ENCODE peak calls at places on chromosomes 12 and 14, in six cellular contexts. One of them, this sample, is unnamed.

GRCh38 chr12:27462851-27463250 is 16.3 kb downstream of the SMCO2 start:
- DNase-seq in stimulated activated CD8-positive, alpha-beta memory T cell treated with anti-CD3 and anti-CD28 coated beads, Interleukin-15, amount 100 ng/mL, for 24 hours: no peak
- DNase-seq in A172: peak; percentile 6
- DNase-seq in effector CD8-positive, alpha-beta T cell: no peak
- DNase-seq in brain microvascular endothelial cell: no peak
- DNase-seq in substantia nigra: no peak
- DNase-seq in this sample: no peak

GRCh38 chr12:111964935-111965334 is 48.0 kb downstream of the TMEM116 start:
- DNase-seq in A172: no peak
- DNase-seq in substantia nigra: no peak
- DNase-seq in stimulated activated CD8-positive, alpha-beta memory T cell treated with anti-CD3 and anti-CD28 coated beads, Interleukin-15, amount 100 ng/mL, for 24 hours: no peak
- DNase-seq in effector CD8-positive, alpha-beta T cell: no peak
- DNase-seq in brain microvascular endothelial cell: no peak
- DNase-seq in this sample: no peak

GRCh38 chr12:89098390-89099102 is 253.8 kb downstream of the DUSP6 start:
- DNase-seq in stimulated activated CD8-positive, alpha-beta memory T cell treated with anti-CD3 and anti-CD28 coated beads, Interleukin-15, amount 100 ng/mL, for 24 hours: no peak
- DNase-seq in brain microvascular endothelial cell: peak; percentile 21
- DNase-seq in effector CD8-positive, alpha-beta T cell: no peak
- DNase-seq in substantia nigra: no peak
- DNase-seq in A172: no peak
- DNase-seq in this sample: peak; percentile 20

GRCh38 chr14:25049127-25049558 is 804 bp downstream of the STXBP6 start:
- DNase-seq in substantia nigra: no peak
- DNase-seq in stimulated activated CD8-positive, alpha-beta memory T cell treated with anti-CD3 and anti-CD28 coated beads, Interleukin-15, amount 100 ng/mL, for 24 hours: no peak
- DNase-seq in brain microvascular endothelial cell: no peak
- DNase-seq in effector CD8-positive, alpha-beta T cell: no peak
- DNase-seq in A172: no peak
- DNase-seq in this sample: no peak

GRCh38 chr14:52400846-52401245 is 86.7 kb downstream of the PTGER2 start:
- DNase-seq in stimulated activated CD8-positive, alpha-beta memory T cell treated with anti-CD3 and anti-CD28 coated beads, Interleukin-15, amount 100 ng/mL, for 24 hours: no peak
- DNase-seq in brain microvascular endothelial cell: no peak
- DNase-seq in effector CD8-positive, alpha-beta T cell: no peak
- DNase-seq in A172: no peak
- DNase-seq in substantia nigra: no peak
- DNase-seq in this sample: peak; percentile 27

GRCh38 chr12:50271724-50272247 is 11.5 kb downstream of the LIMA1 start:
- DNase-seq in A172: no peak
- DNase-seq in brain microvascular endothelial cell: no peak
- DNase-seq in stimulated activated CD8-positive, alpha-beta memory T cell treated with anti-CD3 and anti-CD28 coated beads, Interleukin-15, amount 100 ng/mL, for 24 hours: no peak
- DNase-seq in effector CD8-positive, alpha-beta T cell: no peak
- DNase-seq in substantia nigra: no peak
- DNase-seq in this sample: no peak

GRCh38 chr12:4141344-4142270 is 132.0 kb upstream of the CCND2 start:
- DNase-seq in stimulated activated CD8-positive, alpha-beta memory T cell treated with anti-CD3 and anti-CD28 coated beads, Interleukin-15, amount 100 ng/mL, for 24 hours: no peak
- DNase-seq in A172: no peak
- DNase-seq in substantia nigra: no peak
- DNase-seq in brain microvascular endothelial cell: no peak
- DNase-seq in effector CD8-positive, alpha-beta T cell: no peak
- DNase-seq in this sample: no peak

GRCh38 chr14:50476134-50476533 is 56.2 kb downstream of the MAP4K5 start:
- DNase-seq in substantia nigra: no peak
- DNase-seq in A172: no peak
- DNase-seq in stimulated activated CD8-positive, alpha-beta memory T cell treated with anti-CD3 and anti-CD28 coated beads, Interleukin-15, amount 100 ng/mL, for 24 hours: no peak
- DNase-seq in brain microvascular endothelial cell: no peak
- DNase-seq in effector CD8-positive, alpha-beta T cell: no peak
- DNase-seq in this sample: no peak

GRCh38 chr14:22541721-22542120 is 47.3 kb downstream of the DAD1 start:
- DNase-seq in effector CD8-positive, alpha-beta T cell: no peak
- DNase-seq in brain microvascular endothelial cell: no peak
- DNase-seq in stimulated activated CD8-positive, alpha-beta memory T cell treated with anti-CD3 and anti-CD28 coated beads, Interleukin-15, amount 100 ng/mL, for 24 hours: no peak
- DNase-seq in A172: no peak
- DNase-seq in substantia nigra: no peak
- DNase-seq in this sample: no peak

GRCh38 chr12:460301-461230 is 827 bp downstream of the B4GALNT3 start:
- DNase-seq in A172: no peak
- DNase-seq in stimulated activated CD8-positive, alpha-beta memory T cell treated with anti-CD3 and anti-CD28 coated beads, Interleukin-15, amount 100 ng/mL, for 24 hours: no peak
- DNase-seq in brain microvascular endothelial cell: no peak
- DNase-seq in substantia nigra: no peak
- DNase-seq in effector CD8-positive, alpha-beta T cell: peak; percentile 6
- DNase-seq in this sample: no peak

GRCh38 chr12:54352022-54352531 is 12.2 kb downstream of the GPR84 start:
- DNase-seq in stimulated activated CD8-positive, alpha-beta memory T cell treated with anti-CD3 and anti-CD28 coated beads, Interleukin-15, amount 100 ng/mL, for 24 hours: no peak
- DNase-seq in effector CD8-positive, alpha-beta T cell: no peak
- DNase-seq in substantia nigra: peak; percentile 81
- DNase-seq in brain microvascular endothelial cell: no peak
- DNase-seq in A172: peak; percentile 55
- DNase-seq in this sample: peak; percentile 32

GRCh38 chr14:95370076-95370475 is 50.4 kb upstream of the CLMN start:
- DNase-seq in substantia nigra: no peak
- DNase-seq in A172: no peak
- DNase-seq in effector CD8-positive, alpha-beta T cell: no peak
- DNase-seq in stimulated activated CD8-positive, alpha-beta memory T cell treated with anti-CD3 and anti-CD28 coated beads, Interleukin-15, amount 100 ng/mL, for 24 hours: no peak
- DNase-seq in brain microvascular endothelial cell: no peak
- DNase-seq in this sample: no peak

GRCh38 chr14:34465069-34465859 is 3.2 kb upstream of the SPTSSA start:
- DNase-seq in substantia nigra: no peak
- DNase-seq in brain microvascular endothelial cell: peak; percentile 21
- DNase-seq in effector CD8-positive, alpha-beta T cell: no peak
- DNase-seq in A172: peak; percentile 14
- DNase-seq in stimulated activated CD8-positive, alpha-beta memory T cell treated with anti-CD3 and anti-CD28 coated beads, Interleukin-15, amount 100 ng/mL, for 24 hours: no peak
- DNase-seq in this sample: no peak

GRCh38 chr12:56644654-56645053 is 1.1 kb downstream of the ATP5F1B start:
- DNase-seq in A172: peak; percentile 26
- DNase-seq in brain microvascular endothelial cell: no peak
- DNase-seq in substantia nigra: no peak
- DNase-seq in effector CD8-positive, alpha-beta T cell: no peak
- DNase-seq in stimulated activated CD8-positive, alpha-beta memory T cell treated with anti-CD3 and anti-CD28 coated beads, Interleukin-15, amount 100 ng/mL, for 24 hours: no peak
- DNase-seq in this sample: no peak

GRCh38 chr12:85425926-85426325 is 145.9 kb downstream of the ALX1 start:
- DNase-seq in effector CD8-positive, alpha-beta T cell: no peak
- DNase-seq in A172: no peak
- DNase-seq in brain microvascular endothelial cell: no peak
- DNase-seq in substantia nigra: no peak
- DNase-seq in stimulated activated CD8-positive, alpha-beta memory T cell treated with anti-CD3 and anti-CD28 coated beads, Interleukin-15, amount 100 ng/mL, for 24 hours: no peak
- DNase-seq in this sample: no peak

GRCh38 chr14:62053188-62053587 is 291.0 kb downstream of the SNAPC1 start:
- DNase-seq in substantia nigra: no peak
- DNase-seq in effector CD8-positive, alpha-beta T cell: no peak
- DNase-seq in stimulated activated CD8-positive, alpha-beta memory T cell treated with anti-CD3 and anti-CD28 coated beads, Interleukin-15, amount 100 ng/mL, for 24 hours: no peak
- DNase-seq in A172: no peak
- DNase-seq in brain microvascular endothelial cell: no peak
- DNase-seq in this sample: no peak

GRCh38 chr14:104882325-104882973 is 17.4 kb downstream of the CEP170B start:
- DNase-seq in stimulated activated CD8-positive, alpha-beta memory T cell treated with anti-CD3 and anti-CD28 coated beads, Interleukin-15, amount 100 ng/mL, for 24 hours: no peak
- DNase-seq in effector CD8-positive, alpha-beta T cell: no peak
- DNase-seq in brain microvascular endothelial cell: no peak
- DNase-seq in substantia nigra: no peak
- DNase-seq in A172: peak; percentile 45
- DNase-seq in this sample: peak; percentile 41

GRCh38 chr12:25684070-25684469 is 131.0 kb upstream of the LMNTD1 start:
- DNase-seq in brain microvascular endothelial cell: no peak
- DNase-seq in effector CD8-positive, alpha-beta T cell: no peak
- DNase-seq in A172: no peak
- DNase-seq in stimulated activated CD8-positive, alpha-beta memory T cell treated with anti-CD3 and anti-CD28 coated beads, Interleukin-15, amount 100 ng/mL, for 24 hours: no peak
- DNase-seq in substantia nigra: no peak
- DNase-seq in this sample: no peak

GRCh38 chr12:110022980-110023633 is 23.9 kb downstream of the ANKRD13A start:
- DNase-seq in effector CD8-positive, alpha-beta T cell: no peak
- DNase-seq in brain microvascular endothelial cell: no peak
- DNase-seq in stimulated activated CD8-positive, alpha-beta memory T cell treated with anti-CD3 and anti-CD28 coated beads, Interleukin-15, amount 100 ng/mL, for 24 hours: no peak
- DNase-seq in substantia nigra: no peak
- DNase-seq in A172: no peak
- DNase-seq in this sample: no peak

GRCh38 chr12:81617915-81618314 is 141.2 kb downstream of the PPFIA2 start:
- DNase-seq in effector CD8-positive, alpha-beta T cell: no peak
- DNase-seq in stimulated activated CD8-positive, alpha-beta memory T cell treated with anti-CD3 and anti-CD28 coated beads, Interleukin-15, amount 100 ng/mL, for 24 hours: no peak
- DNase-seq in A172: no peak
- DNase-seq in brain microvascular endothelial cell: no peak
- DNase-seq in substantia nigra: no peak
- DNase-seq in this sample: no peak

GRCh38 chr14:52078093-52078492 is 9.2 kb upstream of the NID2 start:
- DNase-seq in stimulated activated CD8-positive, alpha-beta memory T cell treated with anti-CD3 and anti-CD28 coated beads, Interleukin-15, amount 100 ng/mL, for 24 hours: no peak
- DNase-seq in A172: no peak
- DNase-seq in effector CD8-positive, alpha-beta T cell: no peak
- DNase-seq in substantia nigra: no peak
- DNase-seq in brain microvascular endothelial cell: no peak
- DNase-seq in this sample: no peak

GRCh38 chr12:47361389-47362031 is 281.8 kb upstream of the AMIGO2 start:
- DNase-seq in brain microvascular endothelial cell: no peak
- DNase-seq in substantia nigra: no peak
- DNase-seq in effector CD8-positive, alpha-beta T cell: peak; percentile 1
- DNase-seq in stimulated activated CD8-positive, alpha-beta memory T cell treated with anti-CD3 and anti-CD28 coated beads, Interleukin-15, amount 100 ng/mL, for 24 hours: no peak
- DNase-seq in A172: no peak
- DNase-seq in this sample: peak; percentile 62

GRCh38 chr12:49825360-49825970 is 2.7 kb downstream of the NCKAP5L start:
- DNase-seq in brain microvascular endothelial cell: peak; percentile 37
- DNase-seq in stimulated activated CD8-positive, alpha-beta memory T cell treated with anti-CD3 and anti-CD28 coated beads, Interleukin-15, amount 100 ng/mL, for 24 hours: no peak
- DNase-seq in substantia nigra: no peak
- DNase-seq in effector CD8-positive, alpha-beta T cell: no peak
- DNase-seq in A172: no peak
- DNase-seq in this sample: no peak

This sample was measured in DND-41.